ENCODE peak calls at places on chromosomes 5 and 9, in seven cellular contexts. Y, L, V, P, I, X and K are unnamed samples.

GRCh38 chr5:176181271-176181855 is 56.9 kb upstream of the SIMC1 start:
- DNase-seq in Y (no peak), L (no peak), V (no peak), P (no peak), I (no peak), X (no peak), K (no peak)

GRCh38 chr9:129615407-129616285 is 5.3 kb downstream of the C9orf50 start:
- DNase-seq in Y (no peak), L (no peak), V (no peak), P (no peak), I (no peak), X (no peak), K (no peak)

GRCh38 chr5:134536876-134537275 is 11.4 kb downstream of the JADE2 start:
- DNase-seq in Y (no peak), L (no peak), V (no peak), P (no peak), I (no peak), X (no peak), K (no peak)

GRCh38 chr5:14452685-14453084 is 128.9 kb upstream of the OTULINL start:
- DNase-seq in Y (no peak), L (no peak), V (no peak), P (no peak), I (no peak), X (no peak), K (peak)

GRCh38 chr5:38780950-38781349 is 64.9 kb upstream of the OSMR start:
- DNase-seq in Y (no peak), L (no peak), V (no peak), P (peak), I (peak), X (no peak), K (peak)

GRCh38 chr5:158530111-158530510 is 569.6 kb downstream of the EBF1 start:
- DNase-seq in Y (no peak), L (no peak), V (no peak), P (no peak), I (no peak), X (no peak), K (no peak)

GRCh38 chr9:81035601-81036000 is 653.7 kb downstream of the TLE1 start:
- DNase-seq in Y (no peak), L (no peak), V (no peak), P (no peak), I (no peak), X (no peak), K (no peak)

GRCh38 chr9:32782476-32783167 is 718 bp upstream of the TMEM215 start:
- DNase-seq in Y (peak), L (peak), V (no peak), P (no peak), I (no peak), X (no peak), K (no peak)

GRCh38 chr5:59799668-59800374 is 93.7 kb downstream of the PDE4D start:
- DNase-seq in Y (peak), L (no peak), V (peak), P (peak), I (peak), X (no peak), K (peak)

GRCh38 chr9:35904966-35905781 is 828 bp upstream of the HRCT1 start:
- DNase-seq in Y (no peak), L (no peak), V (no peak), P (peak), I (no peak), X (no peak), K (peak)

GRCh38 chr9:34547960-34548603 is 25.3 kb upstream of the ENHO start:
- DNase-seq in Y (peak), L (peak), V (no peak), P (peak), I (peak), X (no peak), K (peak)

GRCh38 chr5:167049043-167049663 is 1242.3 kb upstream of the WWC1 start:
- DNase-seq in Y (peak), L (no peak), V (no peak), P (peak), I (peak), X (no peak), K (peak)

GRCh38 chr5:164317676-164318075 is 812.3 kb downstream of the MAT2B start:
- DNase-seq in Y (no peak), L (no peak), V (no peak), P (no peak), I (no peak), X (no peak), K (no peak)

GRCh38 chr5:147906326-147907095 is at the start of gene C5orf46:
- DNase-seq in Y (no peak), L (no peak), V (no peak), P (peak), I (no peak), X (no peak), K (peak)

GRCh38 chr5:90112293-90112692 is 297.3 kb downstream of the CETN3 start:
- DNase-seq in Y (no peak), L (no peak), V (no peak), P (no peak), I (no peak), X (no peak), K (no peak)

GRCh38 chr5:35853652-35854051 is 3.0 kb upstream of the IL7R start:
- DNase-seq in Y (no peak), L (peak), V (peak), P (no peak), I (peak), X (peak), K (no peak)

GRCh38 chr9:96441798-96442445 is 8.0 kb upstream of the HABP4 start:
- DNase-seq in Y (no peak), L (no peak), V (peak), P (no peak), I (peak), X (no peak), K (no peak)

GRCh38 chr9:104091708-104092107 is 2.4 kb upstream of the SMC2 start:
- DNase-seq in Y (peak), L (no peak), V (no peak), P (peak), I (peak), X (no peak), K (peak)

GRCh38 chr9:136438909-136439549 is 616 bp downstream of the INPP5E start:
- DNase-seq in Y (peak), L (no peak), V (peak), P (peak), I (peak), X (peak), K (no peak)

GRCh38 chr5:139745800-139746690 is 49.6 kb upstream of the PSD2 start:
- DNase-seq in Y (peak), L (peak), V (peak), P (peak), I (peak), X (peak), K (peak)

GRCh38 chr9:70587143-70587710 is 172.8 kb upstream of the KLF9 start:
- DNase-seq in Y (no peak), L (no peak), V (no peak), P (peak), I (no peak), X (no peak), K (peak)

GRCh38 chr9:127344373-127344995 is 52.5 kb upstream of the SLC2A8 start:
- DNase-seq in Y (no peak), L (no peak), V (no peak), P (no peak), I (no peak), X (no peak), K (peak)

GRCh38 chr5:159135896-159136531 is 36.3 kb upstream of the EBF1 start:
- DNase-seq in Y (no peak), L (no peak), V (no peak), P (peak), I (no peak), X (no peak), K (peak)

GRCh38 chr5:1130218-1130946 is 18.5 kb upstream of the SLC12A7 start:
- DNase-seq in Y (no peak), L (no peak), V (no peak), P (no peak), I (peak), X (no peak), K (no peak)

GRCh38 chr9:37302277-37302676 is 120.2 kb upstream of the GRHPR start:
- DNase-seq in Y (no peak), L (no peak), V (peak), P (no peak), I (no peak), X (no peak), K (no peak)

GRCh38 chr9:20728493-20729220 is 44.6 kb downstream of the FOCAD start:
- DNase-seq in Y (no peak), L (no peak), V (no peak), P (peak), I (no peak), X (no peak), K (peak)

GRCh38 chr5:135667662-135668061 is 88.9 kb upstream of the CXCL14 start:
- DNase-seq in Y (no peak), L (no peak), V (no peak), P (no peak), I (no peak), X (no peak), K (no peak)

GRCh38 chr5:149636861-149637246 is 55.6 kb downstream of the ARHGEF37 start:
- DNase-seq in Y (peak), L (no peak), V (peak), P (peak), I (peak), X (peak), K (peak)

GRCh38 chr9:105413486-105414068 is 34.3 kb upstream of the FSD1L start:
- DNase-seq in Y (peak), L (no peak), V (no peak), P (peak), I (peak), X (no peak), K (peak)

GRCh38 chr9:87500491-87500890 is 2.8 kb downstream of the DAPK1 start:
- DNase-seq in Y (no peak), L (no peak), V (no peak), P (no peak), I (no peak), X (no peak), K (no peak)

GRCh38 chr9:129362287-129363098 is 184.4 kb upstream of the IER5L start:
- DNase-seq in Y (no peak), L (peak), V (no peak), P (no peak), I (no peak), X (no peak), K (no peak)

GRCh38 chr5:14581891-14582796 is 552 bp downstream of the OTULINL start:
- DNase-seq in Y (peak), L (peak), V (peak), P (peak), I (peak), X (peak), K (no peak)

GRCh38 chr5:1670342-1670741 is 129.3 kb downstream of the MRPL36 start:
- DNase-seq in Y (no peak), L (no peak), V (no peak), P (no peak), I (no peak), X (no peak), K (peak)

GRCh38 chr5:2782658-2783057 is 31.2 kb upstream of the IRX2 start:
- DNase-seq in Y (no peak), L (no peak), V (no peak), P (no peak), I (no peak), X (no peak), K (no peak)

GRCh38 chr5:73392775-73393174 is 55.8 kb downstream of the FOXD1 start:
- DNase-seq in Y (no peak), L (no peak), V (no peak), P (no peak), I (no peak), X (no peak), K (no peak)
- H3K27ac ChIP-seq in Y (no peak), L (no peak), V (no peak), P (no peak), I (no peak), X (no peak), K (no peak)

GRCh38 chr5:88676637-88677481 is 206.1 kb downstream of the MEF2C start:
- DNase-seq in Y (no peak), L (no peak), V (no peak), P (no peak), I (no peak), X (no peak), K (peak)

GRCh38 chr5:88672644-88673493 is 210.1 kb downstream of the MEF2C start:
- DNase-seq in Y (peak), L (no peak), V (no peak), P (no peak), I (no peak), X (no peak), K (peak)

GRCh38 chr5:88675159-88675757 is 207.7 kb downstream of the MEF2C start:
- DNase-seq in Y (no peak), L (no peak), V (no peak), P (no peak), I (no peak), X (no peak), K (peak)

GRCh38 chr5:88675758-88676636 is 207.0 kb downstream of the MEF2C start:
- DNase-seq in Y (peak), L (no peak), V (no peak), P (no peak), I (peak), X (no peak), K (peak)

GRCh38 chr5:88674262-88675158 is 208.5 kb downstream of the MEF2C start:
- DNase-seq in Y (peak), L (no peak), V (no peak), P (no peak), I (no peak), X (no peak), K (peak)
- H3K27ac ChIP-seq in Y (no peak), L (no peak), V (no peak), P (no peak), I (no peak), X (no peak), K (peak)

GRCh38 chr5:173420108-173420507 is 91.9 kb upstream of the STC2 start:
- DNase-seq in Y (no peak), L (no peak), V (no peak), P (no peak), I (no peak), X (no peak), K (peak)
- H3K27ac ChIP-seq in Y (no peak), L (no peak), V (no peak), P (no peak), I (no peak), X (no peak), K (no peak)

DNA sequence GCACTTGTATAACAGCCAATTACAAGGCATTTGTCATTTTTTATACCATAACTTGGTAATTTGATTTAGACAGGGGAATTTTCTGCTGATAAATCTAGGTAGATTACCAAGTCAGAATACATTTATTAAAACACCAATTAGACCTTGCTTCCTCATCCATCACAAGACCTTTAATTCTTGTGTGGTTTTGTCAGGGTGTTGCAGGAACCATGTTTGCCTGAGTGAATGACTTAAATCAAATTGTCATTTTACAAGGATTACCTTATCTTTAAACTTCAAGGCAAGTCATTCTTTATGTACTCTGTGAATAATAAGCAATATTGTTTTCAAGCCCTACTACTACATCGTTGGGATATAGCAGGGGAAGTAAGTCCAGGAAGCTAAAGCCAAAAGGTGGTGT is 257.7 kb downstream of the KCTD16 start:
- DNase-seq in Y (no peak), L (no peak), V (no peak), P (no peak), I (no peak), X (no peak), K (no peak)
- H3K27ac ChIP-seq in Y (no peak), L (no peak), V (no peak), P (no peak), I (no peak), X (no peak), K (no peak)

GRCh38 chr5:10303201-10303600 is 4.5 kb downstream of the CMBL start:
- DNase-seq in Y (no peak), L (no peak), V (no peak), P (no peak), I (no peak), X (no peak), K (no peak)
- H3K27ac ChIP-seq in Y (no peak), L (no peak), V (no peak), P (no peak), I (peak), X (no peak), K (no peak)

GRCh38 chr5:34491251-34491620 is 164.9 kb upstream of the RAI14 start:
- DNase-seq in Y (no peak), L (no peak), V (no peak), P (no peak), I (no peak), X (no peak), K (no peak)
- H3K27ac ChIP-seq in Y (no peak), L (peak), V (no peak), P (no peak), I (no peak), X (no peak), K (no peak)